ENCODE peak calls at places on chromosomes 3 and 15, in five cellular contexts. One of them, this sample, is unnamed.

GRCh38 chr15:79433610-79434009 is 1.5 kb downstream of the MINAR1 start:
- DNase-seq in A549: peak
- DNase-seq in K562: no peak
- DNase-seq in HepG2: no peak
- DNase-seq in GM12878: no peak
- DNase-seq in this sample: peak

GRCh38 chr3:141523615-141524375 is 37.0 kb downstream of the RASA2 start:
- DNase-seq in A549: no peak
- DNase-seq in K562: no peak
- DNase-seq in HepG2: no peak
- DNase-seq in GM12878: no peak
- DNase-seq in this sample: no peak

GRCh38 chr3:458614-459375 is 262.2 kb downstream of the CHL1 start:
- DNase-seq in A549: no peak
- DNase-seq in K562: no peak
- DNase-seq in HepG2: no peak
- DNase-seq in GM12878: no peak
- DNase-seq in this sample: no peak

GRCh38 chr3:179853176-179853575 is 183.6 kb downstream of the PEX5L start:
- DNase-seq in A549: no peak
- DNase-seq in K562: no peak
- DNase-seq in HepG2: no peak
- DNase-seq in GM12878: no peak
- DNase-seq in this sample: no peak

GRCh38 chr3:77055841-77056341 is 16.0 kb downstream of the ROBO2 start:
- DNase-seq in A549: no peak
- DNase-seq in K562: no peak
- DNase-seq in HepG2: no peak
- DNase-seq in GM12878: no peak
- DNase-seq in this sample: no peak

GRCh38 chr3:66409771-66410355 is 91.0 kb downstream of the LRIG1 start:
- DNase-seq in A549: no peak
- DNase-seq in K562: no peak
- DNase-seq in HepG2: no peak
- DNase-seq in GM12878: no peak
- DNase-seq in this sample: no peak

GRCh38 chr3:179181993-179182551 is 33.9 kb downstream of the PIK3CA start:
- DNase-seq in A549: no peak
- DNase-seq in K562: no peak
- DNase-seq in HepG2: no peak
- DNase-seq in GM12878: no peak
- DNase-seq in this sample: no peak

GRCh38 chr3:65953881-65954733 is 84.6 kb downstream of the MAGI1 start:
- DNase-seq in A549: no peak
- DNase-seq in K562: no peak
- DNase-seq in HepG2: peak
- DNase-seq in GM12878: no peak
- DNase-seq in this sample: peak

GRCh38 chr3:87167634-87168456 is 59.3 kb upstream of the CHMP2B start:
- DNase-seq in A549: peak
- DNase-seq in K562: peak
- DNase-seq in HepG2: peak
- DNase-seq in GM12878: peak
- DNase-seq in this sample: peak

GRCh38 chr15:78396976-78397375 is 41.0 kb upstream of the IREB2 start:
- DNase-seq in A549: peak
- DNase-seq in K562: peak
- DNase-seq in HepG2: peak
- DNase-seq in GM12878: no peak
- DNase-seq in this sample: peak

GRCh38 chr3:133843634-133844033 is 38.0 kb downstream of the SRPRB start:
- DNase-seq in A549: no peak
- DNase-seq in K562: peak
- DNase-seq in HepG2: no peak
- DNase-seq in GM12878: no peak
- DNase-seq in this sample: no peak

GRCh38 chr3:139310474-139310933 is 33.3 kb upstream of the MRPS22 start:
- DNase-seq in A549: no peak
- DNase-seq in K562: no peak
- DNase-seq in HepG2: no peak
- DNase-seq in GM12878: no peak
- DNase-seq in this sample: no peak

GRCh38 chr3:57544181-57545125 is at the start of gene DNAH12:
- DNase-seq in A549: peak
- DNase-seq in K562: peak
- DNase-seq in HepG2: peak
- DNase-seq in GM12878: no peak
- DNase-seq in this sample: peak

GRCh38 chr15:75198560-75199346 is 2.9 kb upstream of the C15orf39 start:
- DNase-seq in A549: no peak
- DNase-seq in K562: no peak
- DNase-seq in HepG2: peak
- DNase-seq in GM12878: peak
- DNase-seq in this sample: peak

GRCh38 chr3:97698691-97699090 is 65.9 kb upstream of the ARL6 start:
- DNase-seq in A549: no peak
- DNase-seq in K562: no peak
- DNase-seq in HepG2: no peak
- DNase-seq in GM12878: no peak
- DNase-seq in this sample: no peak

GRCh38 chr15:58434334-58434888 is 2.6 kb downstream of the LIPC start:
- DNase-seq in A549: no peak
- DNase-seq in K562: no peak
- DNase-seq in HepG2: no peak
- DNase-seq in GM12878: no peak
- DNase-seq in this sample: no peak

GRCh38 chr15:94324117-94324826 is 92.9 kb downstream of the MCTP2 start:
- DNase-seq in A549: peak
- DNase-seq in K562: peak
- DNase-seq in HepG2: peak
- DNase-seq in GM12878: peak
- DNase-seq in this sample: peak

GRCh38 chr15:71753346-71753745 is 57.0 kb upstream of the NR2E3 start:
- DNase-seq in A549: no peak
- DNase-seq in K562: no peak
- DNase-seq in HepG2: no peak
- DNase-seq in GM12878: no peak
- DNase-seq in this sample: no peak

GRCh38 chr3:48065035-48065434 is 48.8 kb upstream of the MAP4 start:
- DNase-seq in A549: no peak
- DNase-seq in K562: no peak
- DNase-seq in HepG2: no peak
- DNase-seq in GM12878: no peak
- DNase-seq in this sample: no peak

GRCh38 chr3:40258555-40258954 is 51.0 kb upstream of the EIF1B start:
- DNase-seq in A549: no peak
- DNase-seq in K562: no peak
- DNase-seq in HepG2: no peak
- DNase-seq in GM12878: no peak
- DNase-seq in this sample: peak

GRCh38 chr15:92012368-92012629 is 158.8 kb downstream of the SLCO3A1 start:
- DNase-seq in A549: no peak
- DNase-seq in K562: no peak
- DNase-seq in HepG2: no peak
- DNase-seq in GM12878: no peak
- DNase-seq in this sample: no peak

GRCh38 chr3:30607032-30607833 is 832 bp downstream of the TGFBR2 start:
- DNase-seq in A549: no peak
- DNase-seq in K562: no peak
- DNase-seq in HepG2: no peak
- DNase-seq in GM12878: no peak
- DNase-seq in this sample: peak

GRCh38 chr3:194711913-194712312 is 26.2 kb downstream of the FAM43A start:
- DNase-seq in A549: no peak
- DNase-seq in K562: no peak
- DNase-seq in HepG2: peak
- DNase-seq in GM12878: no peak
- DNase-seq in this sample: peak

GRCh38 chr3:21041621-21042020 is 709.4 kb downstream of the ZNF385D start:
- DNase-seq in A549: no peak
- DNase-seq in K562: no peak
- DNase-seq in HepG2: no peak
- DNase-seq in GM12878: no peak
- DNase-seq in this sample: no peak

GRCh38 chr3:60269377-60269776 is 981.9 kb downstream of the FHIT start:
- DNase-seq in A549: no peak
- DNase-seq in K562: peak
- DNase-seq in HepG2: no peak
- DNase-seq in GM12878: no peak
- DNase-seq in this sample: no peak

GRCh38 chr3:118548434-118548833 is 486.2 kb downstream of the IGSF11 start:
- DNase-seq in A549: no peak
- DNase-seq in K562: no peak
- DNase-seq in HepG2: peak
- DNase-seq in GM12878: no peak
- DNase-seq in this sample: no peak

GRCh38 chr15:27358751-27359434 is 387.9 kb downstream of the GABRG3 start:
- DNase-seq in A549: no peak
- DNase-seq in K562: peak
- DNase-seq in HepG2: peak
- DNase-seq in GM12878: no peak
- DNase-seq in this sample: peak

GRCh38 chr15:24659622-24660021 is 16.0 kb upstream of the NPAP1 start:
- DNase-seq in A549: no peak
- DNase-seq in K562: no peak
- DNase-seq in HepG2: no peak
- DNase-seq in GM12878: no peak
- DNase-seq in this sample: no peak

GRCh38 chr3:86830566-86830965 is 160.4 kb downstream of the VGLL3 start:
- DNase-seq in A549: no peak
- DNase-seq in K562: no peak
- DNase-seq in HepG2: no peak
- DNase-seq in GM12878: no peak
- DNase-seq in this sample: no peak

GRCh38 chr3:11435420-11435819 is 163.2 kb downstream of the ATG7 start:
- DNase-seq in A549: no peak
- DNase-seq in K562: no peak
- DNase-seq in HepG2: no peak
- DNase-seq in GM12878: no peak
- DNase-seq in this sample: no peak

GRCh38 chr3:191388823-191389222 is 58.5 kb upstream of the UTS2B start:
- DNase-seq in A549: no peak
- DNase-seq in K562: no peak
- DNase-seq in HepG2: no peak
- DNase-seq in GM12878: no peak
- DNase-seq in this sample: no peak

GRCh38 chr15:26970712-26971210 is at the start of gene GABRG3:
- DNase-seq in A549: peak
- DNase-seq in K562: no peak
- DNase-seq in HepG2: no peak
- DNase-seq in GM12878: no peak
- DNase-seq in this sample: peak

GRCh38 chr3:171781711-171782127 is 28.6 kb downstream of the PLD1 start:
- DNase-seq in A549: no peak
- DNase-seq in K562: no peak
- DNase-seq in HepG2: peak
- DNase-seq in GM12878: no peak
- DNase-seq in this sample: no peak

GRCh38 chr3:120498947-120499346 is 48.2 kb upstream of the FSTL1 start:
- DNase-seq in A549: no peak
- DNase-seq in K562: no peak
- DNase-seq in HepG2: no peak
- DNase-seq in GM12878: no peak
- DNase-seq in this sample: peak

DNA sequence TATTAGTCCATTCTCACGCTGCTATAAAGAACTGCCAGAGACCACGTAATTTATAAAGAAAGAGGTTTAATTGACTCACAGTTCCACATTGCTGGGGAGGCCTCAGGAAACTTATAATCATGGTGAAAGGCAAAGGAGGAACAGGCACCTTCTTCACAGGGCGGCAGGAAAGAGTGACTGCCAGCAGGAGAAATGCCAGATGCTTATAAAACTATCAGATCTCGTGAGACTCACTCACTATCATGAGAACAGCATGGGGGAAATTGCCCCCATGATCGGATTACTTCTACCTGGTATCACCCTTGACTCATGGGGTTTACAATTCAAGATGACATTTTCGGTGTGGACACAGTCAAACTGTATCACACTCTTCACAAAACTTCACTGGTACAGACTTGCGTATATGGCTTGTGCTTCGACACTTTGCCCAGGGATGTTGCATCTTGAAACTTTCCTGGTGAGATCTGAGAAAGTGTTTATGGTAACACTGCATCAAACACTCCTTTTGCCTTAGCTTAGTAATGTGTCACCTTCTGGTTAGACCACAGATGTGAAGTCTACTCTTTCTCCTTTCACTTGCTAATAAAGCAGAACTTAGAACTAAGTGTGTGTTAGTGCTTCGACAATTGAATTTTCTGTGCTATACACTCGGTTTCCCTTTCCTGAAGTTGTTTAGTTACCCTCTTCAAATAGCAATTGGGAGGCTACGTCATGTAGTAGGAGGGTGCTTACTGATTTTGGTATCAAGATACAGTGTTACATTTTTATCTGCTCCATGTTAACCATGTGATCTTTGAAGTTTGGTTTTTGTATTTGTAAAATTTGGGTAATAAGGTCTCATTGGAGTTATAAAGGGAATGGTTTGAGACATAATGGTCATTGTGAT is 185.7 kb downstream of the LPP start:
- DNase-seq in A549: no peak
- DNase-seq in K562: no peak
- DNase-seq in HepG2: no peak
- DNase-seq in GM12878: no peak
- DNase-seq in this sample: peak
- TF ChIP-seq JUNB in A549: no peak
- TF ChIP-seq JUNB in K562: no peak
- TF ChIP-seq JUNB in HepG2: no peak
- TF ChIP-seq JUNB in GM12878: no peak
- TF ChIP-seq JUNB in this sample: no peak

DNA sequence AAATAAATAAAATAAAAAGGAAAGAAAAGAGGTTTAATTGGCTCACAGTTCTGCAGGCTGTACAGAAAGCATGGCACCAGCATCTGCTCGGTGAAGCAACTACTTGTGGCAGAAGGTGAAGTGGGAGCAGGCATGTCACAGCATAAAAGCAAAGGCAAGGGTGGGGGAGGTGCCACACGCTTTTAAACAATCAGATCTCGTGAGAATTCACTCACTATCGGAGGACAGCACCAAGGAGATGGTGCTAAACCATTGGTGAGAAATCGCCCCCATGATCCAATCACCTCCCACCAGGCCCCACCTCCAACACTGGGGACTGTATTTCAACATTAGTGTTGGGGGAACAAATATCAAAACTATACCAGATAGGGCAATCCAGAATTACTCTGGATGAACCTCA is 15.3 kb downstream of the SCG3 start:
- DNase-seq in A549: no peak
- DNase-seq in K562: no peak
- DNase-seq in HepG2: no peak
- DNase-seq in GM12878: no peak
- DNase-seq in this sample: peak
- TF ChIP-seq JUNB in A549: no peak
- TF ChIP-seq JUNB in K562: no peak
- TF ChIP-seq JUNB in HepG2: no peak
- TF ChIP-seq JUNB in GM12878: no peak
- TF ChIP-seq JUNB in this sample: no peak

GRCh38 chr3:37859354-37859753 is 2.3 kb upstream of the CTDSPL start:
- DNase-seq in A549: no peak
- DNase-seq in K562: no peak
- DNase-seq in HepG2: no peak
- DNase-seq in GM12878: no peak
- DNase-seq in this sample: no peak
- TF ChIP-seq JUNB in A549: no peak
- TF ChIP-seq JUNB in K562: no peak
- TF ChIP-seq JUNB in HepG2: no peak
- TF ChIP-seq JUNB in GM12878: no peak
- TF ChIP-seq JUNB in this sample: no peak

GRCh38 chr3:143041901-143042300 is 40.5 kb downstream of the U2SURP start:
- DNase-seq in A549: no peak
- DNase-seq in K562: no peak
- DNase-seq in HepG2: no peak
- DNase-seq in GM12878: no peak
- DNase-seq in this sample: no peak
- TF ChIP-seq JUNB in A549: no peak
- TF ChIP-seq JUNB in K562: no peak
- TF ChIP-seq JUNB in HepG2: no peak
- TF ChIP-seq JUNB in GM12878: no peak
- TF ChIP-seq JUNB in this sample: no peak

This sample was measured in GM23338.